ENCODE peak calls at places on chromosomes 13 and 19, in six cellular contexts. Y is fibroblast of the aortic adventitia; Q is type B pancreatic cell; M is HFFc6; N is CD4-positive, alpha-beta T cell; U is Calu3. F is an unnamed sample.

GRCh38 chr13:110470272-110471009 is 91.1 kb downstream of the RAB20 start:
- DNase-seq in N (no peak), U (no peak), M (no peak), Y (no peak), Q (no peak), F (no peak)

GRCh38 chr19:1606138-1606651 is 933 bp upstream of the UQCR11 start:
- DNase-seq in U (no peak), Q (no peak), M (no peak), Y (no peak), N (no peak), F (no peak)

GRCh38 chr13:61084983-61085382 is 330.7 kb downstream of the PCDH20 start:
- DNase-seq in Y (no peak), M (no peak), Q (no peak), N (no peak), U (no peak), F (no peak)

GRCh38 chr13:67001363-67001762 is 228.8 kb downstream of the PCDH9 start:
- DNase-seq in Y (no peak), Q (no peak), U (no peak), M (no peak), N (no peak), F (no peak)

GRCh38 chr19:47363758-47364529 is 14.8 kb downstream of the DHX34 start:
- DNase-seq in M (peak), Q (no peak), U (no peak), N (no peak), Y (no peak), F (no peak)

GRCh38 chr13:44132710-44133109 is 240.9 kb upstream of the SERP2 start:
- DNase-seq in Q (no peak), N (no peak), Y (peak), M (peak), U (peak), F (no peak)

GRCh38 chr13:44583126-44583525 is 7.0 kb upstream of the TSC22D1 start:
- DNase-seq in N (no peak), U (no peak), Q (no peak), Y (no peak), M (no peak), F (no peak)

GRCh38 chr19:49442793-49443365 is 1.6 kb upstream of the SLC17A7 start:
- DNase-seq in M (peak), U (peak), N (peak), Y (peak), Q (peak), F (peak)

GRCh38 chr13:70170689-70171088 is 62.4 kb upstream of the KLHL1 start:
- DNase-seq in N (no peak), M (no peak), U (no peak), Q (no peak), Y (no peak), F (no peak)

GRCh38 chr13:112752711-112753541 is 63.1 kb downstream of the ATP11A start:
- DNase-seq in U (no peak), Y (no peak), N (no peak), Q (no peak), M (no peak), F (no peak)

GRCh38 chr19:51479531-51480331 is 1.4 kb downstream of the CEACAM18 start:
- DNase-seq in N (no peak), Y (no peak), M (no peak), Q (no peak), U (no peak), F (no peak)

GRCh38 chr19:1064661-1065605 is 2.0 kb upstream of the ARHGAP45 start:
- DNase-seq in U (peak), N (peak), Y (peak), Q (no peak), M (no peak), F (peak)

GRCh38 chr19:8334458-8335342 is 8.4 kb downstream of the KANK3 start:
- DNase-seq in U (peak), N (no peak), Y (peak), Q (peak), M (no peak), F (peak)

GRCh38 chr13:19089315-19089714 is 92.3 kb downstream of the TUBA3C start:
- DNase-seq in Y (no peak), M (no peak), N (no peak), U (no peak), Q (no peak), F (no peak)
- TF ChIP-seq CTCF in Y (no peak), M (peak), N (no peak), U (no peak), Q (no peak), F (no peak)

DNA sequence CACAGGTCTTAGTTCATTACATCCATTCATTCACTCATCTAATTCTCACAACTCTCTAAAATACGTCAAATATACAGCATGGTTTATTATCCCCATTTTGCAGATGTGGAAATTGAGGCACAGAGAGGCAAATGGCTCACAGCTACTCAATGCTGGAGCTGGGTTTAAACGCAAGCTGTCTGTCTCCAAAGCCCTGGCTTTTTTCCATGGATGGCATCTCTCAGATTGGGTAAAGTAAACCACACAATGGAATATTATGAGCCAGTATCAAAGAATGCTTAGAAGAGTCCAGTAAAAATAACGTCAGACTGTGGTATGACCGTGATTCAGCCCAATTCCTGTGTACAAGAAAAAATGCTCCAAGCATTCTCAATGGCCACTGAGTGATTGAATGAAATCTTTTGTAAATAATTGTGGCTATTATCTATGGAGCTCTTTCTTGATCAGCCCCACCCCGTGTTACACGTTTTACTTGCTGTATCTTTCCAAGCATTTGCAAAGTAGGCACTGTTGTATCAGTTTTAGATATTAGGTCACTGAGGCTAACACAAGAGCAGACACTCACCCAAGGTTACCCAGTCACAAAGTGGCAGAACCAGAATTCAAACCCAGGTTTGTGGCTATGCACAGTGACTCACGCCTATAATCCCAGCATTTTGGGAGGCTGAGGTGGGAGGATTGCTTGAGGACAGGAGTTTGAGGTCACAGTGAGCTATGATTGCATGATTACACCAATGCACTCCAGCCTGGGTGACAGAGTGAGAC is 5.5 kb upstream of the ACP7 start:
- DNase-seq in M (peak), N (no peak), Y (peak), U (peak), Q (no peak), F (no peak)
- TF ChIP-seq CTCF in M (no peak), N (no peak), Y (no peak), U (no peak), Q (no peak), F (no peak)

DNA sequence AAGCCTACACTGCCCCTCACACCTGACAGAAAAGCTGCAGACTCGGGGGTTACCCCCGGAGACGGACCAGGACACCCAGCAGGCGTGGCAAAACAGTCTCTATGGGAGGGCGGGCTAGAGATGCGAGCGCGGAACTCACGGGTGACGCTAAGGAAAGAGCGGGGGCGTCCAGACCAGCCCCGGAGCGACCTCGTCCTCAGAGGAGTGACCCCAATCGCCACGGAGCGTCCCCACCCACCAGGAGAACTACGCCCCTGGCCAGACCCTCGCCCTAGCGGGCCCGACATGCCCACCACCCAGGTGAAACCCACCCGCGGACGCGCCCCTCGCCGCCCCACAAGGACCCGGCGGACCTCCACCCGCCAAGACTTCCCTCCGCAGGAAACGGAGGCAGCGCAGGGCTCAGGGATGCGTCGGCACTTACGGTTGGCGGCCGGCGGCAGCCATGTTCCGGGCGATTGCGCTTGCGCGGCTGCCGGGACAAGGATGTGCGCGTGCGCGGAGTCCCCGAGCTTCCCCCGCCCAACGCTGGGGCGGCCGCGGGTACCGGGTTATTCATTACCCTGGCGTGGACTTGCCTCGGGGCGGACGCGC is at the start of gene ZNF329:
- DNase-seq in N (peak), U (peak), M (peak), Q (peak), Y (peak), F (peak)
- TF ChIP-seq CTCF in N (no peak), U (no peak), M (no peak), Q (no peak), Y (no peak), F (no peak)

GRCh38 chr13:30805603-30806011 is 70.3 kb downstream of the ALOX5AP start:
- DNase-seq in U (peak), Q (no peak), M (no peak), Y (no peak), N (no peak), F (no peak)

GRCh38 chr13:30805132-30805537 is 69.8 kb downstream of the ALOX5AP start:
- DNase-seq in M (no peak), U (no peak), N (no peak), Q (no peak), Y (no peak), F (no peak)

GRCh38 chr13:30803791-30804190 is 68.4 kb downstream of the ALOX5AP start:
- DNase-seq in M (no peak), Q (peak), U (no peak), Y (no peak), N (no peak), F (no peak)

GRCh38 chr13:30802953-30803478 is 67.7 kb downstream of the ALOX5AP start:
- DNase-seq in M (peak), Q (peak), Y (peak), N (peak), U (peak), F (peak)

DNA sequence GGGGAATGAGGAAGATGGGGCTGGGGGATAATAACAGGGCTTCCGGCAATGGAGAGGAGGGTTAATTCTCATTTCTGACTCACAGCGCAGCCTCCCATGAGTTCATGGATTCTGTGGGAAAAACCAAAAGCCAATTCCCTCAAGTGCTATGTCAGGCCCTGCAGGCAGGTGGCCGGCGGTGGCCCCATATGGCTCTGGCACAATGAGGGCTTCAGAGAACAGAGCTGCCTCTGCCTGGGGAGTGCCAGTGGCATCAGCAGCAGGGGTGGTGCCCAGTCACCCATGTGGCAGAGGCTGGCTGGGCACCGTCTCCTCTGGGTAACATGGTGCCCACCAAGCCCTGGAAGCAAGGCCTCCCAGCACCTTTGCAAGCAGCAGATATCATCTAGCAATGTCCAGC is 69.1 kb downstream of the ALOX5AP start:
- DNase-seq in M (no peak), U (no peak), Q (no peak), N (no peak), Y (no peak), F (no peak)
- TF ChIP-seq CTCF in M (peak), U (no peak), Q (peak), N (no peak), Y (peak), F (no peak)

GRCh38 chr13:95226051-95226450 is 75.2 kb downstream of the ABCC4 start:
- DNase-seq in Y (no peak), U (no peak), N (no peak), M (no peak), Q (no peak), F (no peak)

GRCh38 chr13:95224064-95224463 is 77.2 kb downstream of the ABCC4 start:
- DNase-seq in N (no peak), U (no peak), M (no peak), Y (no peak), Q (no peak), F (no peak)

GRCh38 chr13:95222733-95223018 is 78.6 kb downstream of the ABCC4 start:
- DNase-seq in N (no peak), M (no peak), U (no peak), Y (no peak), Q (no peak), F (no peak)

GRCh38 chr13:95217920-95218830 is 83.1 kb downstream of the ABCC4 start:
- DNase-seq in U (no peak), Q (no peak), N (no peak), Y (no peak), M (no peak), F (no peak)

DNA sequence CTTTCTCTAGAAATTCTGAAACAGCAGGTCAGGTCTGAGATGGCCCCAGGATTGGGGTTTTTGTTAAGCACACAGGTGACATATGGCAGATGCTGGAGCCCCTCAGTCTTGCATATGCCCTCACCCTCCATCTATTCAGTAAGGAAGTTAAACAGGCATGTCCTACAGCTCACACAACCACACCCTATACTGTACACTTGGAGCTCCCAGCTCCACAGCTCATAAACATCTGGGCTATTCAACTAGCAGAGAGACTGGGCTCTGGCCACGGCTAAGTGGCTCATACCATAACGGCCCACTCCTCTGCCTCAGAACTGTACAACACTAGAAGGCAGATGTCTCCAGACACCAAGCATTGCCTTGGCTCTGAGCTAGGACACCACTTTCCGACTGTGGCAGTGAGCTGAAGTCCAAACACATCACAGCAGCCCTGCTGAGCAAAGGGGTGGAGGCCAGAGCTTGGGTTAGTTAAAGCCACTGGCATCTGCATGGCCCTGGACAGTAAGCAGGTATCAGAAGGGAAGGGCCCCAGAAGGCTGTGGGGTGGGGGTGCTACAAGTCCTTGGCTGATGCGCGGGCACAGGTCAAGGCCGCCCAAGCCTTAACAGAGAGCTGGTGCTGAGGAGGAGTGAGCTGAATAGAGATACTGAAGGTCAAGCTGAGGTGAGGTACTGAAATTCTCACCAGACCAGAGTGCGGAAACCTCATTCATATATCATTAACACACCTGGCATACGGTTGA is 79.1 kb downstream of the ABCC4 start:
- DNase-seq in Y (no peak), N (no peak), Q (no peak), U (no peak), M (no peak), F (no peak)
- TF ChIP-seq CTCF in Y (no peak), N (no peak), Q (no peak), U (no peak), M (no peak), F (no peak)

GRCh38 chr19:5354403-5354802 is 13.8 kb upstream of the PTPRS start:
- DNase-seq in Y (no peak), Q (no peak), U (peak), N (no peak), M (no peak), F (peak)
- TF ChIP-seq CTCF in Y (no peak), Q (peak), U (no peak), N (no peak), M (peak), F (peak)

GRCh38 chr13:51221674-51222509 is at the start of gene FAM124A:
- DNase-seq in Q (peak), M (no peak), N (no peak), U (peak), Y (no peak), F (peak)
- TF ChIP-seq CTCF in Q (peak), M (peak), N (no peak), U (no peak), Y (no peak), F (peak)

GRCh38 chr13:106488075-106488474 is 47.4 kb downstream of the EFNB2 start:
- DNase-seq in M (no peak), Y (no peak), N (no peak), U (no peak), Q (no peak), F (no peak)
- TF ChIP-seq CTCF in M (no peak), Y (no peak), N (no peak), U (no peak), Q (no peak), F (no peak)

F was measured in GM13977.